ENCODE peak calls at places on chromosome 22, in seven cellular contexts. O, G, S, T, L, A and W are unnamed samples.

GRCh38 chr22:21657020-21657360 is 8.8 kb upstream of the PPIL2 start:
- DNase-seq in O (no peak), G (no peak), S (no peak), T (no peak), L (peak; percentile 85), A (no peak), W (no peak)

GRCh38 chr22:26550498-26551033 is 38.3 kb upstream of the TFIP11 start:
- DNase-seq in O (no peak), G (no peak), S (peak; percentile 85), T (peak; percentile 80), L (peak; percentile 36), A (no peak), W (no peak)

GRCh38 chr22:47151064-47151463 is 388.6 kb downstream of the TBC1D22A start:
- DNase-seq in O (no peak), G (no peak), S (no peak), T (no peak), L (no peak), A (no peak), W (no peak)

GRCh38 chr22:23240639-23241389 is 60.5 kb downstream of the BCR start:
- DNase-seq in O (no peak), G (no peak), S (peak; percentile 24), T (peak; percentile 33), L (peak; percentile 76), A (no peak), W (no peak)

GRCh38 chr22:46737976-46738641 is at the start of gene CERK:
- DNase-seq in O (peak; percentile 56), G (peak; percentile 41), S (peak; percentile 72), T (peak; percentile 81), L (peak; percentile 61), A (no peak), W (peak; percentile 79)

GRCh38 chr22:19448076-19448607 is 631 bp upstream of the C22orf39 start:
- DNase-seq in O (no peak), G (no peak), S (peak; percentile 88), T (peak; percentile 48), L (peak; percentile 60), A (no peak), W (peak; percentile 47)

GRCh38 chr22:23157560-23158515 is 12.6 kb downstream of the RAB36 start:
- DNase-seq in O (no peak), G (no peak), S (no peak), T (peak; percentile 71), L (no peak), A (no peak), W (no peak)

GRCh38 chr22:29661355-29661754 is 57.9 kb downstream of the NF2 start:
- DNase-seq in O (no peak), G (no peak), S (peak; percentile 73), T (no peak), L (no peak), A (peak; percentile 38), W (no peak)

GRCh38 chr22:24146190-24146616 is 35.1 kb upstream of the SUSD2 start:
- DNase-seq in O (no peak), G (no peak), S (peak; percentile 73), T (peak; percentile 92), L (peak; percentile 75), A (no peak), W (no peak)

GRCh38 chr22:22835892-22836291 is 51.7 kb upstream of the IGLL5 start:
- DNase-seq in O (no peak), G (no peak), S (no peak), T (no peak), L (no peak), A (no peak), W (no peak)

GRCh38 chr22:19722175-19722914 is 994 bp upstream of the GP1BB start:
- DNase-seq in O (no peak), G (no peak), S (no peak), T (no peak), L (peak; percentile 70), A (no peak), W (no peak)

GRCh38 chr22:26828311-26828710 is 170.9 kb downstream of the MIAT start:
- DNase-seq in O (no peak), G (no peak), S (peak; percentile 32), T (no peak), L (no peak), A (no peak), W (no peak)

GRCh38 chr22:17779286-17780115 is 5.2 kb upstream of the BID start:
- DNase-seq in O (no peak), G (no peak), S (no peak), T (no peak), L (no peak), A (no peak), W (no peak)

GRCh38 chr22:22076937-22077703 is 94.5 kb upstream of the TOP3B start:
- DNase-seq in O (no peak), G (no peak), S (peak; percentile 18), T (no peak), L (no peak), A (no peak), W (no peak)

GRCh38 chr22:20430641-20431519 is 6.7 kb downstream of the SCARF2 start:
- DNase-seq in O (peak; percentile 61), G (no peak), S (peak; percentile 75), T (no peak), L (peak; percentile 87), A (no peak), W (peak; percentile 70)

GRCh38 chr22:19871023-19871844 is 16.6 kb upstream of the GNB1L start:
- DNase-seq in O (no peak), G (peak; percentile 1), S (no peak), T (peak; percentile 15), L (no peak), A (no peak), W (no peak)

GRCh38 chr22:45318558-45319318 is 9.0 kb downstream of the FAM118A start:
- DNase-seq in O (no peak), G (no peak), S (no peak), T (no peak), L (peak; percentile 20), A (no peak), W (peak; percentile 69)
- H3K27ac ChIP-seq in O (no peak overlapping the region), G (peak overlapping the region; percentile 38), S (peak overlapping the region; percentile 90), T (peak overlapping the region; percentile 79), L (peak overlapping the region; percentile 32), A (no peak overlapping the region), W (peak overlapping the region; percentile 94)

GRCh38 chr22:27988704-27989103 is 69.6 kb upstream of the PITPNB start:
- DNase-seq in O (no peak), G (no peak), S (no peak), T (no peak), L (no peak), A (no peak), W (no peak)

GRCh38 chr22:27989758-27990450 is 70.8 kb upstream of the PITPNB start:
- DNase-seq in O (no peak), G (no peak), S (no peak), T (no peak), L (no peak), A (no peak), W (no peak)

GRCh38 chr22:27991586-27992293 is 72.7 kb upstream of the PITPNB start:
- DNase-seq in O (no peak), G (no peak), S (no peak), T (no peak), L (no peak), A (no peak), W (no peak)

GRCh38 chr22:27990879-27991278 is 71.8 kb upstream of the PITPNB start:
- DNase-seq in O (peak; percentile 21), G (peak; percentile 73), S (peak; percentile 68), T (no peak), L (peak; percentile 93), A (no peak), W (no peak)

DNA sequence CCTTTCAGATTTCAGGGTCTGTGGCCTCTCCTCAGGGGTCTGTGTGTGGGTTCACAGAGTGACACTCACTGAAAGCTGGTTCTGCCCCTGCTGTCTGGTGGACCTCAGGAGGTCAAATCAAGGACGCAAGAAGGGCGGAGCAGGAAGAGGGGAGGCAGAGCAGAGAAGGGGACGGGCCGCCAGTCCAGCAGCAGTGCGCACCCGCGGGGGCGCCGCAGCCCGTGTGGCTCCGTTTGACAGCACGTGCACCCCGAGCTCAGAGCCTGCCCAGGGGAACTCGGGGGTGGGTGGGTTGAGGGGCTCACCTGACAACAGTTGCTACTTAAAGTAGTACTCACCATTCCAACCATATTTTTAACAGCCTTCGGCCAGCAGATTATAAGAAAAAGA is 71.4 kb upstream of the PITPNB start:
- DNase-seq in O (no peak), G (no peak), S (no peak), T (no peak), L (no peak), A (no peak), W (no peak)
- H3K27ac ChIP-seq in O (no peak overlapping the region), G (peak overlapping the region; percentile 70), S (no peak overlapping the region), T (peak overlapping the region; percentile 4), L (no peak overlapping the region), A (no peak overlapping the region), W (no peak overlapping the region)

DNA sequence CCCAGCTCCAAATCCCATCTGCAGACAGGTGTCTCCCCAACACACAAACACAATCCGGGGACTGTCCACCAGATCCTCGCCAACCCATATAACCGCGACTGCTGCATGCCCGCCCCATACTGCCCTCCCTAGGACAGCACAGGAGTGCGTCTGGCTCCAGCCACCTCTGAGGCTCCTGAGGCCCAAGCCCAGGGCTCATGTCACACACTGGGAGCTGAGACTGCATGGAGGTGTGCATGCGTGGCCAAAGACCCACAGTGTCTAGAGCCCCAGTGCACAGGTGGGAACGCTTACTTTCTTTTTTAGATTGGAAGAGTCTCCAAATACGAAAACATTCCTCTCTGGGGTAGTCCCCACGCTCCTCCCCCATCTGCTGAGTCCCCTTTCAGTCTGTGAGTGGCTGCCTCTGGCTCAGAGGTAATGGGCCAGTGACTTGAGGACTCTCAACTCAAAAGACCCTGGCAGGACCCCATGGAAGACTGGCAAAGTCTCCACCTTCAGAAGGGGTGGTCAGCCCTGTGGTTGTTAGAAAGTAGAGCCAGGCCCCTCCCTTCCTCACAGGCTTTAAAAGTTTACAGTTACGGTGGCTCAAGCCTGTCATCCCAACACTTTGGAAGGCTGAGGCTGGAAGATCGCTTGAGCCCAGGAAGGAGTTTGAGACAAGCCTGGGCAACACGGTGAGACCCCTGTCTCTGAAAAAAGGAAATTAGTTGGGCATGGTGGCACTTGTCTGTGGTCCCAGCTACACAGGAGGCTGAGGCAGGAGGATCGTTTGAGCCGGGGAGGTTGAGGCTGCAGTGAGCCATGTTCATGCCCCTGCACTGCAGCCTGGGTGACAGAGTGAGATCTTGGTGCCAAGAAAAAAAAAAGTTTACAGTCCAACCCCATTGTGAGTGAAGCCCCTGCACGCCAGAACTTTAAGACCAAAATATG is 2.3 kb downstream of the CBX7 start:
- DNase-seq in O (no peak), G (peak; percentile 14), S (no peak), T (no peak), L (peak; percentile 50), A (no peak), W (no peak)
- H3K27ac ChIP-seq in O (no peak overlapping the region), G (peak overlapping the region; percentile 99), S (no peak overlapping the region), T (peak overlapping the region; percentile 96), L (no peak overlapping the region), A (no peak overlapping the region), W (peak overlapping the region; percentile 86)

GRCh38 chr22:39115976-39116621 is 19.1 kb downstream of the APOBEC3H start:
- DNase-seq in O (no peak), G (no peak), S (no peak), T (no peak), L (no peak), A (no peak), W (no peak)

GRCh38 chr22:39115570-39115969 is 18.5 kb downstream of the APOBEC3H start:
- DNase-seq in O (no peak), G (no peak), S (no peak), T (no peak), L (no peak), A (no peak), W (no peak)

GRCh38 chr22:39110631-39111561 is 13.9 kb downstream of the APOBEC3H start:
- DNase-seq in O (no peak), G (no peak), S (no peak), T (no peak), L (no peak), A (no peak), W (no peak)

GRCh38 chr22:39117585-39118191 is 20.6 kb downstream of the APOBEC3H start:
- DNase-seq in O (no peak), G (no peak), S (peak; percentile 53), T (peak; percentile 44), L (peak; percentile 85), A (no peak), W (peak; percentile 70)

GRCh38 chr22:39114157-39114511 is 17.1 kb downstream of the APOBEC3H start:
- DNase-seq in O (no peak), G (no peak), S (no peak), T (no peak), L (peak; percentile 89), A (no peak), W (no peak)
- H3K27ac ChIP-seq in O (no peak overlapping the region), G (no peak overlapping the region), S (no peak overlapping the region), T (no peak overlapping the region), L (no peak overlapping the region), A (no peak overlapping the region), W (no peak overlapping the region)